ENCODE peak calls at places on chromosomes 16 and 17, in ten cellular contexts. One of them, this sample, is unnamed.
A peak's percentile ranks its signal among the peaks of the same experiment; 100 is the strongest.

GRCh38 chr17:11221721-11222120 is 19.3 kb upstream of the SHISA6 start:
- DNase-seq in body of pancreas: no peak
- DNase-seq in AG04450: no peak
- DNase-seq in AG10803: no peak
- DNase-seq in upper lobe of right lung: no peak
- DNase-seq in foreskin fibroblast: no peak
- DNase-seq in uterus: no peak
- DNase-seq in osteocyte: no peak
- DNase-seq in HFF-Myc: no peak
- DNase-seq in BE2C: no peak
- DNase-seq in this sample: no peak

GRCh38 chr16:474420-475122 is 49.1 kb downstream of the RAB11FIP3 start:
- DNase-seq in body of pancreas: no peak
- DNase-seq in AG04450: no peak
- DNase-seq in AG10803: no peak
- DNase-seq in upper lobe of right lung: no peak
- DNase-seq in foreskin fibroblast: no peak
- DNase-seq in uterus: no peak
- DNase-seq in osteocyte: no peak
- DNase-seq in HFF-Myc: no peak
- DNase-seq in BE2C: no peak
- DNase-seq in this sample: no peak

GRCh38 chr17:73820686-73821448 is 176.6 kb upstream of the SDK2 start:
- DNase-seq in body of pancreas: peak; percentile 42
- DNase-seq in AG04450: no peak
- DNase-seq in AG10803: peak; percentile 34
- DNase-seq in upper lobe of right lung: no peak
- DNase-seq in foreskin fibroblast: peak; percentile 6
- DNase-seq in uterus: no peak
- DNase-seq in osteocyte: no peak
- DNase-seq in HFF-Myc: peak; percentile 32
- DNase-seq in BE2C: peak; percentile 82
- DNase-seq in this sample: no peak

GRCh38 chr17:75499313-75500022 is 15.9 kb downstream of the CASKIN2 start:
- DNase-seq in body of pancreas: no peak
- DNase-seq in AG04450: no peak
- DNase-seq in AG10803: no peak
- DNase-seq in upper lobe of right lung: no peak
- DNase-seq in foreskin fibroblast: no peak
- DNase-seq in uterus: peak; percentile 69
- DNase-seq in osteocyte: no peak
- DNase-seq in HFF-Myc: no peak
- DNase-seq in BE2C: no peak
- DNase-seq in this sample: no peak

GRCh38 chr17:79944821-79945391 is 90.8 kb downstream of the TBC1D16 start:
- DNase-seq in body of pancreas: no peak
- DNase-seq in AG04450: no peak
- DNase-seq in AG10803: no peak
- DNase-seq in upper lobe of right lung: peak; percentile 62
- DNase-seq in foreskin fibroblast: no peak
- DNase-seq in uterus: no peak
- DNase-seq in osteocyte: no peak
- DNase-seq in HFF-Myc: no peak
- DNase-seq in BE2C: peak; percentile 12
- DNase-seq in this sample: peak; percentile 14

GRCh38 chr17:27296427-27296979 is 2.6 kb downstream of the WSB1 start:
- DNase-seq in body of pancreas: no peak
- DNase-seq in AG04450: peak; percentile 38
- DNase-seq in AG10803: peak; percentile 85
- DNase-seq in upper lobe of right lung: no peak
- DNase-seq in foreskin fibroblast: peak; percentile 86
- DNase-seq in uterus: no peak
- DNase-seq in osteocyte: no peak
- DNase-seq in HFF-Myc: no peak
- DNase-seq in BE2C: no peak
- DNase-seq in this sample: no peak

GRCh38 chr16:12386076-12386641 is 409.6 kb downstream of the SNX29 start:
- DNase-seq in body of pancreas: no peak
- DNase-seq in AG04450: no peak
- DNase-seq in AG10803: no peak
- DNase-seq in upper lobe of right lung: no peak
- DNase-seq in foreskin fibroblast: no peak
- DNase-seq in uterus: no peak
- DNase-seq in osteocyte: no peak
- DNase-seq in HFF-Myc: no peak
- DNase-seq in BE2C: no peak
- DNase-seq in this sample: no peak

GRCh38 chr16:67431805-67432476 is 1.0 kb downstream of the HSD11B2 start:
- DNase-seq in body of pancreas: no peak
- DNase-seq in AG04450: no peak
- DNase-seq in AG10803: no peak
- DNase-seq in upper lobe of right lung: no peak
- DNase-seq in foreskin fibroblast: no peak
- DNase-seq in uterus: no peak
- DNase-seq in osteocyte: no peak
- DNase-seq in HFF-Myc: no peak
- DNase-seq in BE2C: no peak
- DNase-seq in this sample: no peak

GRCh38 chr16:28845173-28846079 is 722 bp downstream of the TUFM start:
- DNase-seq in body of pancreas: peak; percentile 33
- DNase-seq in AG04450: no peak
- DNase-seq in AG10803: no peak
- DNase-seq in upper lobe of right lung: no peak
- DNase-seq in foreskin fibroblast: peak; percentile 68
- DNase-seq in uterus: no peak
- DNase-seq in osteocyte: no peak
- DNase-seq in HFF-Myc: no peak
- DNase-seq in BE2C: no peak
- DNase-seq in this sample: no peak

GRCh38 chr16:67437513-67437912 is 6.6 kb downstream of the HSD11B2 start:
- DNase-seq in body of pancreas: no peak
- DNase-seq in AG04450: no peak
- DNase-seq in AG10803: no peak
- DNase-seq in upper lobe of right lung: no peak
- DNase-seq in foreskin fibroblast: no peak
- DNase-seq in uterus: no peak
- DNase-seq in osteocyte: no peak
- DNase-seq in HFF-Myc: no peak
- DNase-seq in BE2C: no peak
- DNase-seq in this sample: no peak

GRCh38 chr17:74815671-74816370 is 39.7 kb upstream of the NAT9 start:
- DNase-seq in body of pancreas: no peak
- DNase-seq in AG04450: no peak
- DNase-seq in AG10803: no peak
- DNase-seq in upper lobe of right lung: no peak
- DNase-seq in foreskin fibroblast: no peak
- DNase-seq in uterus: no peak
- DNase-seq in osteocyte: no peak
- DNase-seq in HFF-Myc: no peak
- DNase-seq in BE2C: no peak
- DNase-seq in this sample: no peak

GRCh38 chr17:31875081-31875480 is 16.0 kb upstream of the COPRS start:
- DNase-seq in body of pancreas: no peak
- DNase-seq in AG04450: no peak
- DNase-seq in AG10803: no peak
- DNase-seq in upper lobe of right lung: no peak
- DNase-seq in foreskin fibroblast: no peak
- DNase-seq in uterus: no peak
- DNase-seq in osteocyte: no peak
- DNase-seq in HFF-Myc: no peak
- DNase-seq in BE2C: no peak
- DNase-seq in this sample: no peak

GRCh38 chr17:76397687-76398522 is 13.5 kb downstream of the SPHK1 start:
- DNase-seq in body of pancreas: peak; percentile 93
- DNase-seq in AG04450: peak; percentile 77
- DNase-seq in AG10803: peak; percentile 85
- DNase-seq in upper lobe of right lung: peak; percentile 91
- DNase-seq in foreskin fibroblast: peak; percentile 93
- DNase-seq in uterus: peak; percentile 87
- DNase-seq in osteocyte: peak; percentile 95
- DNase-seq in HFF-Myc: peak; percentile 72
- DNase-seq in BE2C: peak; percentile 94
- DNase-seq in this sample: peak; percentile 99

GRCh38 chr17:41772218-41772585 is 14.3 kb downstream of the JUP start:
- DNase-seq in body of pancreas: peak; percentile 82
- DNase-seq in AG04450: no peak
- DNase-seq in AG10803: no peak
- DNase-seq in upper lobe of right lung: peak; percentile 89
- DNase-seq in foreskin fibroblast: no peak
- DNase-seq in uterus: no peak
- DNase-seq in osteocyte: no peak
- DNase-seq in HFF-Myc: no peak
- DNase-seq in BE2C: no peak
- DNase-seq in this sample: no peak

GRCh38 chr17:65013613-65014391 is 42.7 kb downstream of the GNA13 start:
- DNase-seq in body of pancreas: no peak
- DNase-seq in AG04450: peak; percentile 68
- DNase-seq in AG10803: peak; percentile 89
- DNase-seq in upper lobe of right lung: no peak
- DNase-seq in foreskin fibroblast: peak; percentile 92
- DNase-seq in uterus: peak; percentile 51
- DNase-seq in osteocyte: no peak
- DNase-seq in HFF-Myc: peak; percentile 6
- DNase-seq in BE2C: no peak
- DNase-seq in this sample: no peak

GRCh38 chr17:17628388-17629008 is 37.0 kb upstream of the PEMT start:
- DNase-seq in body of pancreas: no peak
- DNase-seq in AG04450: no peak
- DNase-seq in AG10803: no peak
- DNase-seq in upper lobe of right lung: no peak
- DNase-seq in foreskin fibroblast: no peak
- DNase-seq in uterus: no peak
- DNase-seq in osteocyte: no peak
- DNase-seq in HFF-Myc: no peak
- DNase-seq in BE2C: no peak
- DNase-seq in this sample: no peak

DNA sequence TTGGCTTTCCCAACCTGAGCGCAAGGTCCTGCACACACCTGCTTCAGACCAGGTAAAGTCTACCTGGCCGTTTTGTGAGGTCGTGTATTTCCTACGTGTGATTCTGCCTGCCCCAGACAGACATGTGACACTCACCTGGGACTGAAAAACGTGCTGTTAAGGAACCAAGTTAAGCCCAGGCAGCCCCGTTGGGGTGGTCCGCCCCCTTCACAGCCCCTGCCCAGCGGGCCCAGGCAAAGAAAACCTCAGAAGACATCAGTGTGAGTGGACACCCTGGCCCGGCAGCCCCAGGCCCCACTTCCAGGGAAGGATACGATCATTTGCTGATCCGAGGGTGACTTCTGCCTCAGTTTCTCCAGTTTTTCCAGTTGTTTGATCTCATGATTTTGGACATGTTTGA is 4.7 kb downstream of the CIBAR2 start:
- DNase-seq in body of pancreas: no peak
- DNase-seq in AG04450: no peak
- DNase-seq in AG10803: no peak
- DNase-seq in upper lobe of right lung: no peak
- DNase-seq in foreskin fibroblast: no peak
- DNase-seq in uterus: no peak
- DNase-seq in osteocyte: no peak
- DNase-seq in HFF-Myc: no peak
- DNase-seq in BE2C: no peak
- DNase-seq in this sample: no peak
- TF ChIP-seq CTCF in body of pancreas: no peak
- TF ChIP-seq CTCF in AG04450: no peak
- TF ChIP-seq CTCF in AG10803: no peak
- TF ChIP-seq CTCF in upper lobe of right lung: no peak
- TF ChIP-seq CTCF in foreskin fibroblast: no peak
- TF ChIP-seq CTCF in uterus: no peak
- TF ChIP-seq CTCF in osteocyte: no peak
- TF ChIP-seq CTCF in HFF-Myc: no peak
- TF ChIP-seq CTCF in BE2C: no peak
- TF ChIP-seq CTCF in this sample: no peak

GRCh38 chr17:7854078-7854777 is 638 bp upstream of the TMEM88 start:
- DNase-seq in body of pancreas: no peak
- DNase-seq in AG04450: no peak
- DNase-seq in AG10803: no peak
- DNase-seq in upper lobe of right lung: peak; percentile 61
- DNase-seq in foreskin fibroblast: no peak
- DNase-seq in uterus: no peak
- DNase-seq in osteocyte: peak; percentile 48
- DNase-seq in HFF-Myc: no peak
- DNase-seq in BE2C: no peak
- DNase-seq in this sample: no peak
- TF ChIP-seq CTCF in body of pancreas: no peak
- TF ChIP-seq CTCF in AG04450: no peak
- TF ChIP-seq CTCF in AG10803: no peak
- TF ChIP-seq CTCF in upper lobe of right lung: no peak
- TF ChIP-seq CTCF in foreskin fibroblast: no peak
- TF ChIP-seq CTCF in uterus: no peak
- TF ChIP-seq CTCF in osteocyte: no peak
- TF ChIP-seq CTCF in HFF-Myc: no peak
- TF ChIP-seq CTCF in BE2C: no peak
- TF ChIP-seq CTCF in this sample: no peak

DNA sequence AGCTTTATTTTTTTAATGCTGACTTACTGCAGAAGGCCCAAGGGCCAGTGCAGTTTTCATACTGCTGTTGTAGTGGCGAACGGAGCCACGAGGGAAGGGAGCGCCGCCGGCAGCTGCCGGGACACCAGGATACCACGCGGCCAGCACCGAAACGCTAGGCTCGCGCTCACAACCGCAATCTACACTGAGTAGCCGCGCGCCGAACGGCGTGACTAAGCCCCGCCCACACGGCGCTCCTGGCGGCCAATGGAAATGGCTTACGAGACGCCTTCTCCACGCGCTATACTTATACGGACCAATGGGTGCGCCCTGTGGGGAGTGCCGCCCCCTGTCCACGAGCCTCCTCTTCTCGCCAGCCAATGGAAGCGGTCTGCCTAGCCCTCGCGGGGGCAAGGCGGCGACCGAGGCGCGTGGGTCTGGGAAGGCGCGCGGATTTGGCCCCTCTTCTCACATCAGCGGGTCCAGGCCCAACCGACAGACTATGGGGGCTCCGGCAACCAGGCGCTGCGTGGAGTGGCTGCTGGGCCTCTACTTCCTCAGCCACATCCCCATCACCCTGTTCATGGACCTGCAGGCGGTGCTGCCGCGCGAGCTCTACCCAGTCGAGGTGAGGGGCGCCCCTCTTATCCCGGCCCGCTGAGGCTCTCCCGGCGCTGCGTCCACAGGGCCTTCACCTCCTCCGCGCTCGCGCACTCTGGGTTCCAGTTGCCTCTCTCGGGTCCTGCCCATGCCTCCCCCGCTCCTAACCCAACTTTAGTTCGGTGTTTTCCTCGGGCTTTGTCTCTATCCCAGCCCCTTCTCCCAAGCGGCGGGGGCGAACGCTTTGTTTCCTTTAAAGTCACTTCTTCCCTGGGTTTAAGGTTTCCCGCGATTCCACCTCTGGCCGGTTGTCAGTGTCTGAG is at the start of gene TMEM97:
- DNase-seq in body of pancreas: peak; percentile 99
- DNase-seq in AG04450: peak; percentile 94
- DNase-seq in AG10803: peak; percentile 96
- DNase-seq in upper lobe of right lung: peak; percentile 98
- DNase-seq in foreskin fibroblast: peak; percentile 99
- DNase-seq in uterus: peak; percentile 94
- DNase-seq in osteocyte: peak; percentile 98
- DNase-seq in HFF-Myc: peak; percentile 91
- DNase-seq in BE2C: peak; percentile 94
- DNase-seq in this sample: peak; percentile 90
- TF ChIP-seq CTCF in body of pancreas: peak; percentile 17
- TF ChIP-seq CTCF in AG04450: peak; percentile 13
- TF ChIP-seq CTCF in AG10803: peak; percentile 22
- TF ChIP-seq CTCF in upper lobe of right lung: peak; percentile 7
- TF ChIP-seq CTCF in foreskin fibroblast: peak; percentile 3
- TF ChIP-seq CTCF in uterus: no peak
- TF ChIP-seq CTCF in osteocyte: peak; percentile 28
- TF ChIP-seq CTCF in HFF-Myc: no peak
- TF ChIP-seq CTCF in BE2C: no peak
- TF ChIP-seq CTCF in this sample: no peak

GRCh38 chr16:29862383-29862883 is 593 bp downstream of the CDIPT start:
- DNase-seq in body of pancreas: peak; percentile 52
- DNase-seq in AG04450: no peak
- DNase-seq in AG10803: no peak
- DNase-seq in upper lobe of right lung: no peak
- DNase-seq in foreskin fibroblast: peak; percentile 56
- DNase-seq in uterus: no peak
- DNase-seq in osteocyte: no peak
- DNase-seq in HFF-Myc: no peak
- DNase-seq in BE2C: no peak
- DNase-seq in this sample: no peak
- TF ChIP-seq CTCF in body of pancreas: peak; percentile 14
- TF ChIP-seq CTCF in AG04450: peak; percentile 21
- TF ChIP-seq CTCF in AG10803: peak; percentile 35
- TF ChIP-seq CTCF in upper lobe of right lung: no peak
- TF ChIP-seq CTCF in foreskin fibroblast: peak; percentile 9
- TF ChIP-seq CTCF in uterus: peak; percentile 14
- TF ChIP-seq CTCF in osteocyte: peak; percentile 37
- TF ChIP-seq CTCF in HFF-Myc: no peak
- TF ChIP-seq CTCF in BE2C: no peak
- TF ChIP-seq CTCF in this sample: no peak